ENCODE peak calls at places on chromosome 6, in nine cellular contexts. V, L, B, N, W, O, E, A and P are unnamed samples.
A peak's percentile ranks its signal among the peaks of the same experiment; 100 is the strongest.

GRCh38 chr6:125002090-125002741 is 40.0 kb downstream of the RNF217 start:
- DNase-seq in B (no peak), A (no peak), O (no peak), V (no peak), W (no peak), N (no peak), L (peak; percentile 64), E (peak; percentile 30), P (no peak)

GRCh38 chr6:125843593-125843992 is 52.8 kb downstream of the NCOA7 start:
- DNase-seq in E (no peak), O (no peak), N (no peak), W (no peak), A (no peak), V (no peak), B (no peak), L (no peak), P (no peak)

GRCh38 chr6:82298012-82298411 is 50.5 kb upstream of the IBTK start:
- DNase-seq in N (no peak), E (peak; percentile 46), V (peak; percentile 39), O (no peak), W (no peak), B (no peak), L (peak; percentile 19), A (no peak), P (no peak)

GRCh38 chr6:139288496-139289040 is 3.2 kb downstream of the TXLNB start:
- DNase-seq in O (no peak), V (no peak), E (no peak), L (no peak), A (no peak), W (no peak), N (no peak), B (no peak), P (no peak)

GRCh38 chr6:15547379-15547778 is 115.4 kb downstream of the DTNBP1 start:
- DNase-seq in L (no peak), B (no peak), V (no peak), E (peak; percentile 85), W (no peak), O (no peak), A (peak; percentile 6), N (no peak), P (no peak)

GRCh38 chr6:116922853-116923548 is 46.0 kb downstream of the RFX6 start:
- DNase-seq in A (no peak), L (no peak), E (no peak), V (no peak), N (no peak), W (no peak), B (no peak), O (no peak), P (no peak)

GRCh38 chr6:161743526-161744196 is 469.8 kb upstream of the AGPAT4 start:
- DNase-seq in L (no peak), A (no peak), E (no peak), O (no peak), N (no peak), B (no peak), W (no peak), V (no peak), P (no peak)

GRCh38 chr6:154276810-154277577 is 79.6 kb downstream of the IPCEF1 start:
- DNase-seq in W (no peak), B (no peak), E (peak; percentile 50), A (peak; percentile 47), N (no peak), V (peak; percentile 33), O (no peak), L (peak; percentile 72), P (no peak)

GRCh38 chr6:37990762-37991525 is 171.4 kb downstream of the ZFAND3 start:
- DNase-seq in L (peak; percentile 85), N (no peak), V (no peak), A (peak; percentile 7), W (no peak), E (peak; percentile 88), B (no peak), O (no peak), P (peak; percentile 58)

GRCh38 chr6:35096129-35096852 is 44.8 kb downstream of the TCP11 start:
- DNase-seq in W (no peak), N (no peak), V (peak; percentile 8), E (peak; percentile 81), A (no peak), L (peak; percentile 66), B (no peak), O (no peak), P (peak; percentile 65)

GRCh38 chr6:54535568-54535967 is 227.3 kb downstream of the TINAG start:
- DNase-seq in V (no peak), W (no peak), O (no peak), A (no peak), E (no peak), N (no peak), L (no peak), B (no peak), P (no peak)

GRCh38 chr6:71533939-71534379 is 245.3 kb downstream of the OGFRL1 start:
- DNase-seq in E (peak; percentile 46), W (no peak), V (peak; percentile 3), N (no peak), B (no peak), O (no peak), L (peak; percentile 78), A (no peak), P (no peak)

GRCh38 chr6:39902786-39903465 is 31.3 kb downstream of the MOCS1 start:
- DNase-seq in A (no peak), N (no peak), E (no peak), B (no peak), O (peak; percentile 29), L (no peak), V (no peak), W (no peak), P (no peak)

GRCh38 chr6:151999194-151999593 is 191.7 kb downstream of the ESR1 start:
- DNase-seq in B (no peak), O (no peak), V (no peak), L (no peak), N (no peak), W (no peak), E (no peak), A (no peak), P (peak; percentile 19)

GRCh38 chr6:155521719-155522118 is 66.1 kb upstream of the NOX3 start:
- DNase-seq in V (no peak), W (no peak), N (no peak), L (no peak), E (peak; percentile 61), B (no peak), O (no peak), A (no peak), P (no peak)

GRCh38 chr6:149062653-149063348 is 254.7 kb upstream of the TAB2 start:
- DNase-seq in A (no peak), L (no peak), B (no peak), E (no peak), O (no peak), W (no peak), V (no peak), N (no peak), P (no peak)

GRCh38 chr6:43883698-43884659 is 114.0 kb downstream of the VEGFA start:
- DNase-seq in L (no peak), V (no peak), A (no peak), N (peak; percentile 20), W (no peak), O (peak; percentile 45), B (peak; percentile 53), E (no peak), P (no peak)

GRCh38 chr6:147009358-147009757 is 194.9 kb upstream of the STXBP5 start:
- DNase-seq in A (no peak), O (no peak), V (no peak), L (no peak), N (no peak), W (no peak), B (no peak), E (no peak), P (no peak)

GRCh38 chr6:10414766-10415592 is at the start of gene TFAP2A:
- DNase-seq in E (peak; percentile 56), A (no peak), W (no peak), V (no peak), B (no peak), O (no peak), N (no peak), L (peak; percentile 89), P (no peak)
- H3K4me3 ChIP-seq in E (peak within 1 kb of the TSS; percentile 67), A (no peak within 1 kb of the TSS), W (no peak within 1 kb of the TSS), V (peak within 1 kb of the TSS; percentile 64), B (no peak within 1 kb of the TSS), O (no peak within 1 kb of the TSS), N (peak within 1 kb of the TSS; percentile 46), L (peak within 1 kb of the TSS; percentile 59), P (peak within 1 kb of the TSS; percentile 91)

GRCh38 chr6:28809947-28810654 is 113.7 kb downstream of the TRIM27 start:
- DNase-seq in A (peak; percentile 59), V (no peak), W (no peak), N (no peak), E (no peak), O (no peak), B (no peak), L (no peak), P (no peak)
- H3K27me3 ChIP-seq in A (peaks cover 98% of the 10 kb centered on the region), V (no peaks in the 10 kb centered on the region), W (peaks cover 72% of the 10 kb centered on the region), N (peaks cover 100% of the 10 kb centered on the region), E (peaks cover 37% of the 10 kb centered on the region), O (peaks cover 2% of the 10 kb centered on the region), B (peaks cover 96% of the 10 kb centered on the region), L (peaks cover 62% of the 10 kb centered on the region), P (peaks cover 35% of the 10 kb centered on the region)

GRCh38 chr6:136549359-136550044 is 720 bp downstream of the MAP7 start:
- DNase-seq in V (no peak), L (peak; percentile 21), E (no peak), B (peak; percentile 69), A (peak; percentile 37), O (peak; percentile 50), N (no peak), W (peak; percentile 18), P (no peak)

GRCh38 chr6:136550045-136550329 is 235 bp downstream of the MAP7 start:
- DNase-seq in L (peak; percentile 57), B (no peak), N (no peak), A (peak; percentile 64), O (no peak), W (peak; percentile 14), V (no peak), E (no peak), P (no peak)

GRCh38 chr6:136552054-136552453 is 1.8 kb upstream of the MAP7 start:
- DNase-seq in O (no peak), V (no peak), E (no peak), N (no peak), W (no peak), L (no peak), A (peak; percentile 2), B (no peak), P (no peak)

GRCh38 chr6:136550330-136551071 is at the start of gene MAP7:
- DNase-seq in V (peak; percentile 75), A (peak; percentile 89), W (peak; percentile 47), E (peak; percentile 18), N (peak; percentile 49), B (peak; percentile 96), O (peak; percentile 70), L (peak; percentile 66), P (no peak)

GRCh38 chr6:136551103-136551502 is 881 bp upstream of the MAP7 start:
- DNase-seq in V (no peak), A (peak; percentile 16), L (no peak), B (no peak), W (no peak), E (no peak), O (no peak), N (no peak), P (no peak)
- H3K4me3 ChIP-seq in V (peak overlapping the region; percentile 50), A (peak overlapping the region; percentile 66), L (peak overlapping the region; percentile 84), B (peak overlapping the region; percentile 69), W (no peak overlapping the region), E (no peak overlapping the region), O (no peak overlapping the region), N (peak overlapping the region; percentile 89), P (no peak overlapping the region)

DNA sequence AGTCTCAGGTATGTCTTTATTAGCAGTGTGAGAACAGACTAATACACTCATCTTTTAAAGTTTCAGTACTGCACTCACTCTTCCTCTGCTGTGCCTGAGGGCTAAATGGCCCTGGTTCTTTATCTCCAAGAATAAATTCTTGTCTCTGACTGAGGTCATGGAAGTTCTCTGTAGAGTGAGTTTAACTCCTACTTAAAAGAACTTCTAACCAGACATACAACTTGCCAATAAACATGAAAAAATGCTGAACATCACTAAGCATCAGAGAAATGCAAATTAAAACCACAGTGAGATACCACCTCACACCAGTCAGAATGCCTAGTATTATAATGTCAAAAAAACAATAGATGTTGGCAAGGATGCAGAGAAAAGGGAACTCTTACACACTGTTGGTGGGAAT is 73.6 kb downstream of the ADAT2 start:
- DNase-seq in W (no peak), N (no peak), A (no peak), E (no peak), V (no peak), O (no peak), B (no peak), L (no peak), P (no peak)
- H3K27me3 ChIP-seq in W (no peaks in the 10 kb centered on the region), N (no peaks in the 10 kb centered on the region), A (no peaks in the 10 kb centered on the region), E (peaks cover 9% of the 10 kb centered on the region), V (no peaks in the 10 kb centered on the region), O (no peaks in the 10 kb centered on the region), B (no peaks in the 10 kb centered on the region), L (peaks cover 2% of the 10 kb centered on the region), P (peaks cover 8% of the 10 kb centered on the region)